ENCODE peak calls at places on chromosomes 3 and 15, in four cellular contexts. Q is WTC11, F is GM20000, O is foreskin fibroblast. H is an unnamed sample.

GRCh38 chr3:98564282-98565005 is 29.0 kb downstream of the CPOX start:
- DNase-seq in Q (no peak), F (no peak), O (no peak), H (no peak)

GRCh38 chr15:81897011-81897677 is 148.7 kb downstream of the MEX3B start:
- DNase-seq in Q (no peak), F (no peak), O (peak), H (no peak)

GRCh38 chr3:99646107-99646435 is 7.7 kb downstream of the COL8A1 start:
- DNase-seq in Q (no peak), F (no peak), O (no peak), H (no peak)

GRCh38 chr3:62167566-62168262 is 205.6 kb downstream of the FEZF2 start:
- DNase-seq in Q (no peak), F (no peak), O (peak), H (no peak)

GRCh38 chr3:42795621-42796181 is 8.6 kb downstream of the HIGD1A start:
- DNase-seq in Q (no peak), F (no peak), O (no peak), H (no peak)

GRCh38 chr15:34125945-34126344 is 24.1 kb downstream of the PGBD4 start:
- DNase-seq in Q (no peak), F (no peak), O (no peak), H (no peak)

GRCh38 chr15:38549222-38549621 is 15.4 kb downstream of the RASGRP1 start:
- DNase-seq in Q (no peak), F (no peak), O (peak), H (no peak)

GRCh38 chr3:46183330-46183729 is 24.8 kb downstream of the CCR1 start:
- DNase-seq in Q (no peak), F (no peak), O (no peak), H (no peak)

DNA sequence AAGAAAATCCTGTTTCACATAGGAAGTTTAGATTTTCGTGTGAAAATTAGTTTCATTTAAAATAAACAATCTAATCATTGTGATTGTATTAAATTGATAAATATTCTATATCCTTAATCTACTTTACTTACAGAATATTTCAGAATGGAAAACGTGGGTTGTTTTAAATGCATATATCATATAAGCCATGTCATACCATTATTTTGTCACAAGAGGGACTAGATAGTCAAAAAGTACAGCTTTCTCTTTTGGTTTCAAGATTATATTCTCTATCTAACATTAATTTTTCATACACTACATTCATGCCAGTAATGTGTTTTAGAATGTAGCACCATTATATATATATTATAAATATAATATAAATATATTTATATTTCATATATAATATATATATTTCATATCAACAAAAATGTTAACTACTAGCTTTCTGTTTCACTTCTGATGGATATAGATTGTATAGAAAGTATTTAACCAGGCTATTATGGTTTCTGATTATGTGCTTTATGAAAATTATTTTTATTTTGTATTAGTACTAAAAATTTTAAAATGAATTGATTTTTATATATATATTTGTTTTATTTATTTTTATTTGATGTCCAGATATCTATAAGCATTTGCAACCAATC is 45.3 kb downstream of the OSTN start:
- DNase-seq in Q (no peak), F (no peak), O (no peak), H (peak)
- TF ChIP-seq CTCF in Q (peak), F (no peak), O (no peak), H (peak)

DNA sequence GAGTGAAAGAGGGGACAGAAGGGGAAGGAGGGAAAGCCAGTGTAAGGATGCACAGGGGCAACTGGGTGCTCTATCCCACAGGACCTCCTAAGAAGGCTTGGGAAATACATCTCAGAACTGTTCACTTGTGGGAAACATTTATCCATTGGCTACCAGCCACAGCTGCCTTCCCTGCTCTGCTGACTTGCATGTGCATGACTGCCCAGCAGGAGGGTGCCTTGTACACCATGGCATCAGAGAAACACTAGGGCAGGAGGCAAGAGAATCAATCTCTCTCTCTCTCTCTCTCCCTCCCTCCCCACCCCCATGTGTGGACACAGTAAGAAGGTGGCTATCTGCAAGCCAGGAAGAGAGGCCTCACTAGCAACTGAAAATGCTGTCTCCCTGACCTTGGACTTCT is 62.9 kb upstream of the ZBTB38 start:
- DNase-seq in Q (no peak), F (no peak), O (peak), H (no peak)
- TF ChIP-seq CTCF in Q (no peak), F (no peak), O (peak), H (no peak)

GRCh38 chr15:89472785-89473256 is 23.6 kb downstream of the RHCG start:
- DNase-seq in Q (peak), F (peak), O (peak), H (peak)
- TF ChIP-seq CTCF in Q (peak), F (peak), O (peak), H (peak)

GRCh38 chr3:120440762-120441161 is 10.0 kb downstream of the FSTL1 start:
- DNase-seq in Q (no peak), F (no peak), O (no peak), H (no peak)

GRCh38 chr3:120438971-120439370 is 11.8 kb downstream of the FSTL1 start:
- DNase-seq in Q (no peak), F (no peak), O (peak), H (no peak)

GRCh38 chr3:120438216-120438615 is 12.6 kb downstream of the FSTL1 start:
- DNase-seq in Q (no peak), F (no peak), O (no peak), H (no peak)

GRCh38 chr3:120441776-120442175 is 9.0 kb downstream of the FSTL1 start:
- DNase-seq in Q (no peak), F (no peak), O (no peak), H (no peak)

GRCh38 chr3:120440001-120440703 is 10.6 kb downstream of the FSTL1 start:
- DNase-seq in Q (no peak), F (no peak), O (no peak), H (no peak)
- TF ChIP-seq CTCF in Q (no peak), F (no peak), O (no peak), H (no peak)

GRCh38 chr3:145780301-145780700 is 380.7 kb downstream of the PLOD2 start:
- DNase-seq in Q (no peak), F (no peak), O (no peak), H (no peak)

GRCh38 chr3:145776782-145777408 is 384.1 kb downstream of the PLOD2 start:
- DNase-seq in Q (peak), F (peak), O (peak), H (peak)
- TF ChIP-seq CTCF in Q (peak), F (peak), O (peak), H (peak)

DNA sequence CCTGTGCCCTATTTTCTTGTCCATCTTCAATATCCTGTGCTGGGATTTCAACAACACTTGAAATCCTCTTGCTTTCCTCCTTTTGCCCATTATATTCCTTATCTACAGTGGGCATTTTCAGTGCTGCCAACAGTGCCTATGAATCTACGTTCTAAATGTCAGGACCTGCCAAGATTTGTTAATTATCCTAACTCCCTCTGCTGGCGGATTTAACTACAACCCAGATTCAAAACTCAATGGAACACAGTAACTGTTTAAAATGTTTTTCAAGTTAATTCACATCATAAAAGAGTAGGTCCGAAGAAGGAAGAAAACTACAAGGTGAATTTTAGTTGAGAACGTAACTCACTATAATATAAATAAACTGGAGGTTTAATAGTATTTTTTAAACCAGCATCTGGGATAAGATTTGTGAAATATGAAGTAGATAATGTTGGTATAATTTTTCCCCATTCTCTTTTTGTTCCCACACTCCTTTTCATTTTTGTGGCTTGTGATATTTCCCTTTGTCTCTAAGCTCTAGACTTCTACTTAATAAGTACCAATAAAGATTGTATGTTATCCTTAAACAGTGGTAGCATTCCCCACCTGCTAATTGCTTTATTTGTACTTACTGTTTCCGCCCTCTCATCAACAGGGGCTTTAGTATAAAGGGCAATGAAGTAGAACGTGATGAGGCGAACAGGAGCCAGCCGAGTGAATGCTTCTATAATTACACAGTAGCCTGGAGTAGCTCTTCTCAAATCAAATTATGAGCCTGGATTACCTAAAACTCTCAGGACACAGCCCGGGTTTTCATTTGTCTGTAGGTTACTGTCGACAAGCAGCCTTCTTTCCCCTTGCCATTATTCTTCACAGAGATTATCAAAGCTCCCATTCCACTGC is 302.5 kb upstream of the ATP11B start:
- DNase-seq in Q (no peak), F (peak), O (no peak), H (no peak)
- TF ChIP-seq CTCF in Q (peak), F (no peak), O (no peak), H (no peak)

GRCh38 chr3:53346922-53347260 is 452 bp downstream of the DCP1A start:
- DNase-seq in Q (no peak), F (no peak), O (no peak), H (no peak)

GRCh38 chr3:53347261-53348064 is at the start of gene DCP1A:
- DNase-seq in Q (peak), F (peak), O (peak), H (peak)

GRCh38 chr3:53346514-53346913 is 829 bp downstream of the DCP1A start:
- DNase-seq in Q (no peak), F (peak), O (no peak), H (no peak)

GRCh38 chr3:53354945-53355498 is 7.7 kb upstream of the DCP1A start:
- DNase-seq in Q (no peak), F (no peak), O (no peak), H (no peak)

DNA sequence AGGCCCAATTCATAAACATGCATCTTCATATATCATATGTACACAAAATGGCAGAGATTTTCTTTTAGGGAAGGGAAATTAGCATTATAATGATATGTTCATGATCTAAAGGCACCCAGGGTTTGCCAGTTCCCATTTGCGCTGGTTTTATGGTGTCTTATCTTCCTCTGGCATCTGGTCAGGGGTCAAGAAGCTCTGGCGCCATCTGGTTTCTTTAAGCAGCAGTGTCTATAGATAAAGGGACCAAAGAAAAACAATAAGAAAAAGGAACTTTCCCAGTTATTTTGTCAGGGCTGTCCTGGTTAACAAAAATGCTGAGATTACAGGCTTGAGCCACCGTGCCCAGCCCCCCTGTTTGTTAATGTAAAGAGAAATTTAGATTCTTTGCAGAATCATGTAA is 3.3 kb upstream of the DCP1A start:
- DNase-seq in Q (no peak), F (peak), O (peak), H (no peak)
- TF ChIP-seq CTCF in Q (no peak), F (no peak), O (no peak), H (peak)

GRCh38 chr3:172989373-172989772 is 151.7 kb downstream of the SPATA16 start:
- DNase-seq in Q (no peak), F (no peak), O (no peak), H (no peak)

GRCh38 chr3:172982731-172983364 is 158.2 kb downstream of the SPATA16 start:
- DNase-seq in Q (no peak), F (no peak), O (no peak), H (no peak)

GRCh38 chr3:172984938-172985337 is 156.1 kb downstream of the SPATA16 start:
- DNase-seq in Q (no peak), F (no peak), O (no peak), H (no peak)

GRCh38 chr3:172991424-172991996 is 149.5 kb downstream of the SPATA16 start:
- DNase-seq in Q (no peak), F (no peak), O (no peak), H (no peak)

GRCh38 chr3:172987268-172987667 is 153.8 kb downstream of the SPATA16 start:
- DNase-seq in Q (peak), F (no peak), O (no peak), H (no peak)
- TF ChIP-seq CTCF in Q (peak), F (peak), O (no peak), H (peak)

H was measured in GM10248.